ENCODE peak calls at places on chromosomes 6 and 20, in six cellular contexts. C is BE2C, B is lower lobe of right lung, X is endothelial cell, O is mesendoderm, Q is right cardiac atrium. K is an unnamed sample.

GRCh38 chr20:1945134-1945618 is 48.7 kb downstream of the PDYN start:
- DNase-seq in C (no peak), B (peak), X (no peak), O (no peak), Q (peak), K (peak)

GRCh38 chr6:108031968-108032367 is 42.6 kb downstream of the OSTM1 start:
- DNase-seq in C (peak), B (no peak), X (no peak), O (no peak), Q (peak), K (no peak)

GRCh38 chr6:18034798-18035202 is 47.4 kb upstream of the KIF13A start:
- DNase-seq in C (no peak), B (no peak), X (no peak), O (no peak), Q (peak), K (no peak)

GRCh38 chr6:64683682-64684081 is 1023.3 kb downstream of the EYS start:
- DNase-seq in C (no peak), B (no peak), X (peak), O (peak), Q (peak), K (no peak)

GRCh38 chr20:62294516-62294915 is 8.3 kb upstream of the ADRM1 start:
- DNase-seq in C (no peak), B (no peak), X (no peak), O (no peak), Q (no peak), K (no peak)

GRCh38 chr6:45075246-45075645 is 252.9 kb upstream of the RUNX2 start:
- DNase-seq in C (no peak), B (no peak), X (no peak), O (no peak), Q (no peak), K (no peak)

GRCh38 chr20:32111763-32112162 is 2.2 kb downstream of the TM9SF4 start:
- DNase-seq in C (no peak), B (no peak), X (no peak), O (no peak), Q (no peak), K (no peak)

GRCh38 chr20:46111028-46111835 is 6.9 kb upstream of the CD40 start:
- DNase-seq in C (no peak), B (peak), X (no peak), O (no peak), Q (peak), K (no peak)

GRCh38 chr20:62303327-62304226 is 780 bp downstream of the ADRM1 start:
- DNase-seq in C (peak), B (no peak), X (no peak), O (peak), Q (peak), K (peak)

GRCh38 chr20:23254505-23254904 is 96.1 kb upstream of the NXT1 start:
- DNase-seq in C (no peak), B (no peak), X (no peak), O (no peak), Q (no peak), K (no peak)

GRCh38 chr20:10557685-10558084 is 116.1 kb downstream of the JAG1 start:
- DNase-seq in C (no peak), B (no peak), X (no peak), O (no peak), Q (no peak), K (no peak)

GRCh38 chr6:141033101-141033500 is 1099.6 kb upstream of the GJE1 start:
- DNase-seq in C (no peak), B (no peak), X (no peak), O (no peak), Q (no peak), K (no peak)

GRCh38 chr20:58359441-58359840 is 29.6 kb upstream of the VAPB start:
- DNase-seq in C (peak), B (no peak), X (no peak), O (peak), Q (no peak), K (no peak)

GRCh38 chr6:25869840-25870239 is 4.2 kb downstream of the SLC17A3 start:
- DNase-seq in C (no peak), B (no peak), X (no peak), O (no peak), Q (no peak), K (no peak)

GRCh38 chr20:3592931-3593330 is 70.3 kb downstream of the GFRA4 start:
- DNase-seq in C (no peak), B (no peak), X (no peak), O (no peak), Q (no peak), K (no peak)

GRCh38 chr6:151765444-151765886 is 42.0 kb upstream of the ESR1 start:
- DNase-seq in C (peak), B (no peak), X (peak), O (peak), Q (no peak), K (no peak)

GRCh38 chr6:21995318-21995717 is 301.5 kb downstream of the PRL start:
- DNase-seq in C (no peak), B (no peak), X (no peak), O (no peak), Q (no peak), K (no peak)

GRCh38 chr20:30484009-30484748 is 773.3 kb upstream of the DEFB115 start:
- DNase-seq in C (no peak), B (no peak), X (no peak), O (no peak), Q (peak), K (no peak)

GRCh38 chr20:18596270-18596669 is 8.4 kb downstream of the DTD1 start:
- DNase-seq in C (no peak), B (no peak), X (no peak), O (no peak), Q (no peak), K (no peak)

GRCh38 chr6:36353411-36353915 is 16.8 kb upstream of the BNIP5 start:
- DNase-seq in C (no peak), B (no peak), X (no peak), O (no peak), Q (no peak), K (no peak)

GRCh38 chr20:14951707-14952106 is 614.3 kb upstream of the FLRT3 start:
- DNase-seq in C (peak), B (no peak), X (no peak), O (peak), Q (no peak), K (no peak)

GRCh38 chr6:119129968-119130484 is 51.6 kb upstream of the FAM184A start:
- DNase-seq in C (no peak), B (no peak), X (no peak), O (no peak), Q (no peak), K (no peak)

GRCh38 chr6:358432-358831 is 33.1 kb upstream of the IRF4 start:
- DNase-seq in C (no peak), B (peak), X (no peak), O (no peak), Q (peak), K (peak)

GRCh38 chr6:150327117-150327774 is 41.6 kb upstream of the IYD start:
- DNase-seq in C (no peak), B (no peak), X (no peak), O (no peak), Q (no peak), K (no peak)

GRCh38 chr20:9117548-9117947 is 48.7 kb downstream of the PLCB4 start:
- DNase-seq in C (no peak), B (no peak), X (no peak), O (no peak), Q (no peak), K (no peak)

GRCh38 chr20:53613748-53614147 is 20.1 kb upstream of the ZNF217 start:
- DNase-seq in C (no peak), B (no peak), X (no peak), O (no peak), Q (no peak), K (no peak)